ENCODE peak calls at places on chromosome 9, in seven cellular contexts. Z is left ventricle myocardium inferior, U is endothelial cell of umbilical vein, T is OCI-LY7, P is HCT116, R is PC-3, Q is BJ. N is an unnamed sample. For H3K36me3, the result is how much of the 10 kb centered on the place peaks cover.

GRCh38 chr9:75108571-75108970 is 20.3 kb downstream of the OSTF1 start:
- DNase-seq in Z (peak), U (peak), T (no peak), P (no peak), R (peak), Q (peak), N (peak)

GRCh38 chr9:118829334-118829733 is 539.9 kb downstream of the BRINP1 start:
- DNase-seq in Z (no peak), U (no peak), T (no peak), P (no peak), R (no peak), Q (no peak), N (no peak)

GRCh38 chr9:136324501-136325300 is 2.6 kb upstream of the GPSM1 start:
- DNase-seq in Z (peak), U (no peak), T (no peak), P (no peak), R (no peak), Q (no peak), N (peak)

GRCh38 chr9:110256142-110256391 is 240 bp downstream of the TXN start:
- DNase-seq in Z (no peak), U (no peak), T (no peak), P (no peak), R (no peak), Q (no peak), N (no peak)

GRCh38 chr9:13568446-13568845 is 289.0 kb upstream of the MPDZ start:
- DNase-seq in Z (no peak), U (peak), T (no peak), P (no peak), R (no peak), Q (no peak), N (no peak)

GRCh38 chr9:98415782-98416181 is 160.3 kb upstream of the TBC1D2 start:
- DNase-seq in Z (no peak), U (no peak), T (no peak), P (no peak), R (no peak), Q (no peak), N (no peak)

GRCh38 chr9:90659626-90660364 is 17.2 kb upstream of the DIRAS2 start:
- DNase-seq in Z (no peak), U (peak), T (no peak), P (no peak), R (peak), Q (no peak), N (no peak)

GRCh38 chr9:80841888-80842287 is 847.5 kb downstream of the TLE1 start:
- DNase-seq in Z (no peak), U (no peak), T (no peak), P (no peak), R (no peak), Q (no peak), N (no peak)

GRCh38 chr9:72473474-72474241 is 47.8 kb upstream of the TMC1 start:
- DNase-seq in Z (no peak), U (peak), T (no peak), P (no peak), R (peak), Q (no peak), N (no peak)

GRCh38 chr9:93111371-93112115 is 15.5 kb downstream of the CARD19 start:
- DNase-seq in Z (peak), U (no peak), T (no peak), P (no peak), R (peak), Q (no peak), N (no peak)

GRCh38 chr9:91138760-91139159 is 223.0 kb downstream of the AUH start:
- DNase-seq in Z (no peak), U (no peak), T (no peak), P (peak), R (peak), Q (peak), N (no peak)

GRCh38 chr9:123048748-123049147 is 15.3 kb downstream of the GPR21 start:
- DNase-seq in Z (no peak), U (peak), T (no peak), P (no peak), R (no peak), Q (no peak), N (no peak)

DNA sequence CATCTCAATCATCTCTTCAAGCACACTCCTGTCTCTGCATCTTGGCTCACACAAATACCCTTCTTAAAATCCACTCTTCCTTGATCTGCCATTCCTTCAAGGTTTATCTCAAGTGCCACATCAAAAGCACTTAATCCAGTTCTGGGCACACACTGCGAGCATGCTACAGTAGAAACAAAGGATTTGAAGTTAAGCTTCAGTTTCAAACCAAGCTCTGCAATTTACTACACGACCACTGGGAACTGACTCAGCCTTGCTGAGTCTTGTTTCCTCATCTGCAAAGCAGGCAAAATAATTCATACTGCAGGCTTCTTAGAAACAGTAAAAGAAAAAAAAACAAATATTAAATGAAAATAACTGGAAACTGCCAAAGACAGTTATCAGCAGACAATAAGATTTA is 50.5 kb upstream of the CTNNAL1 start:
- DNase-seq in Z (no peak), U (no peak), T (no peak), P (peak), R (peak), Q (no peak), N (no peak)
- H3K36me3 ChIP-seq in Z (half or more), U (under half), T (half or more), P (under half), R (under half), Q (under half), N (under half)

DNA sequence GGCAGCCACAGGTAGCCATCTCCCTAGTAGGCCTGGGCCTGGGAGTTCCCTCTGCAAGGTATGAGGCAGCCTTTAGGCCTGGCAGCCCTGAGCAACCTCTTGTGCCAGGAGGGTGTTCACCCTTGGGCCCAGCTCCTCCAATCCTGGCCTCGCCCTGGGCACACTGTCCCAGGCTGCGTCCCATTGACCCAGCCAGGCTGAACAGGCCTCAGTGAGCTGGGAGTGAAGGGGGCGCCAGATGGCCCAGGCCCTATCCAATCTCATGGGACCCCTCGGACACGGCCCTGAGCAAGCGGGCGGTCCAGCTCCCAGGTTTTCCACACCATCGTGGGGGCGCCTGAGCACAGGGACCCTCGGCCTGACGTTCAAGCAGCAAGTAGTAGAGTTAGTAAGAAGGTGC is 14.5 kb downstream of the SH3GLB2 start:
- DNase-seq in Z (no peak), U (no peak), T (no peak), P (no peak), R (no peak), Q (no peak), N (no peak)
- H3K36me3 ChIP-seq in Z (half or more), U (under half), T (under half), P (under half), R (under half), Q (under half), N (half or more)

GRCh38 chr9:103361906-103362305 is 366.8 kb downstream of the CYLC2 start:
- DNase-seq in Z (no peak), U (no peak), T (no peak), P (no peak), R (no peak), Q (no peak), N (no peak)
- H3K36me3 ChIP-seq in Z (under half), U (under half), T (under half), P (under half), R (under half), Q (under half), N (under half)

DNA sequence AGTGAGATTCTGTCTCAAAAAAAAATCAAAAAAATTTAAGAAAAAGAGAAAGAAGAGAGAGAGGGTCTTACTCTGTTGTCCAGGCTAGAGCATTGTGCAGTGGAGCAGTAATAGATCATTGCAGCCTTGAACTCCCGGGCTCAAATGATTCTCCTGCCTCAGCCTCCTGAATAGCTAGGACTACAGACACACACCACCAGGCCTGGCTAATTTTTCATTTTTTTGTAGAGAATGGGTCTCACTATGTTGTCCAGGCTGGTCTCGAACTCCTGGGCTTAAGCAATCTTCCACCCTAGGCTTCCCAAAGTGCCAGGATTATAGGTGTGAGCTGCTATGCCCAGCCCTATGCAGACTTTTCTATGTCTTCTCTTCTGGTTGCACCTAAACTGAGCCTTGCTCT is 25.0 kb downstream of the RRAGA start:
- DNase-seq in Z (no peak), U (no peak), T (no peak), P (no peak), R (no peak), Q (no peak), N (no peak)
- H3K36me3 ChIP-seq in Z (half or more), U (under half), T (half or more), P (under half), R (half or more), Q (under half), N (half or more)

DNA sequence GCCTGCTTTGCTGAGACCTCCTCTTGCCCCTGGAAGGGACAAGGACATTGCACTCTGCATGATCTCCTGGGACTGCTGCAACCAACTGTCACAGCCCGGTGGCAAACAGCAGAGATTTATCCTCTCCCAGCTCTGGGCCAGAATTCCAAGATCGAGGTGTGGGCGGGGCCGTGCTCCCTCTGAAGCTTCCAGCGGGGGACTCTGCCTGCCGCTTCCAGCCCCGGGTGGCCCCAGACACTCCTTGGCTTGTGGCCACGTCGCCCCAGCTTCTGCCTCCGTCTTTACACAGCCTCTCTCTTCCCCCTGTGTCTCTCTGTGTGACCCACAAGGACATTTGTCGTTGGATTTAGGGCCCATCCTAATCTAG is 67.1 kb downstream of the COL5A1 start:
- DNase-seq in Z (no peak), U (no peak), T (no peak), P (no peak), R (no peak), Q (no peak), N (no peak)
- H3K36me3 ChIP-seq in Z (under half), U (under half), T (under half), P (under half), R (under half), Q (half or more), N (under half)

DNA sequence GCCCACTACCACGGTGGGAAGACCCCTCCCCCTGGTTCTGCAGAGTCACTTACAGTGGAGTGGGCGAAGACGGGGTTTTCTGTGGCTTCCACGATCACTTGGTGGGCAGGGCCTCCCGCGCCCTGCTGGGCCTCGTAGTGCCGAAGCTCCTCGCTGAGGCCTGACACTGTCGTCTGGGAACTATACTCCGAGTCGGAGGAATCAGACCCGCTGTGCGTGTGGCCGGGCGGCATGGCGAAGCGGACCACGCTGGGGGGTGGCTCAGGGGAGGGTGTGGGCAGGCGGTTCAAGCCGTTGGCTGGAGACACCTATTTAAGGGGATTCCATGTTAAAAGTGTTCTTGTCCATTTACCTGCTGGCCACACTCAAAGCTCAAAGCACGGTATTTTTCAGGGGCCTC is 67.8 kb downstream of the PTCH1 start:
- DNase-seq in Z (no peak), U (no peak), T (no peak), P (no peak), R (no peak), Q (no peak), N (no peak)
- H3K36me3 ChIP-seq in Z (half or more), U (under half), T (half or more), P (under half), R (under half), Q (under half), N (half or more)